ENCODE peak calls at places on chromosome 21, in six cellular contexts. One of them, this sample, is unnamed.

GRCh38 chr21:14962217-14962616 is 102.6 kb downstream of the NRIP1 start:
- DNase-seq in DMS153: no peak
- DNase-seq in NAMALWA: no peak
- DNase-seq in brain microvascular endothelial cell: no peak
- DNase-seq in lower lobe of right lung: no peak
- DNase-seq in neuronal stem cell: no peak
- DNase-seq in this sample: no peak

GRCh38 chr21:44602474-44602871 is 2.1 kb downstream of the KRTAP10-7 start:
- DNase-seq in DMS153: no peak
- DNase-seq in NAMALWA: no peak
- DNase-seq in brain microvascular endothelial cell: no peak
- DNase-seq in lower lobe of right lung: no peak
- DNase-seq in neuronal stem cell: no peak
- DNase-seq in this sample: no peak

GRCh38 chr21:41043008-41043407 is 125.0 kb upstream of the BACE2 start:
- DNase-seq in DMS153: no peak
- DNase-seq in NAMALWA: no peak
- DNase-seq in brain microvascular endothelial cell: no peak
- DNase-seq in lower lobe of right lung: no peak
- DNase-seq in neuronal stem cell: no peak
- DNase-seq in this sample: no peak

GRCh38 chr21:33212159-33212851 is 17.4 kb upstream of the IFNAR2 start:
- DNase-seq in DMS153: no peak
- DNase-seq in NAMALWA: peak; percentile 55
- DNase-seq in brain microvascular endothelial cell: peak; percentile 9
- DNase-seq in lower lobe of right lung: no peak
- DNase-seq in neuronal stem cell: no peak
- DNase-seq in this sample: no peak

GRCh38 chr21:26795866-26796329 is 49.3 kb downstream of the ADAMTS1 start:
- DNase-seq in DMS153: peak; percentile 83
- DNase-seq in NAMALWA: no peak
- DNase-seq in brain microvascular endothelial cell: peak; percentile 97
- DNase-seq in lower lobe of right lung: no peak
- DNase-seq in neuronal stem cell: no peak
- DNase-seq in this sample: peak; percentile 54

GRCh38 chr21:28795251-28795650 is 197.4 kb downstream of the LTN1 start:
- DNase-seq in DMS153: no peak
- DNase-seq in NAMALWA: no peak
- DNase-seq in brain microvascular endothelial cell: no peak
- DNase-seq in lower lobe of right lung: no peak
- DNase-seq in neuronal stem cell: no peak
- DNase-seq in this sample: no peak

GRCh38 chr21:33152228-33153130 is 77.3 kb upstream of the IFNAR2 start:
- DNase-seq in DMS153: no peak
- DNase-seq in NAMALWA: no peak
- DNase-seq in brain microvascular endothelial cell: no peak
- DNase-seq in lower lobe of right lung: no peak
- DNase-seq in neuronal stem cell: no peak
- DNase-seq in this sample: no peak

GRCh38 chr21:37118187-37118826 is 45.3 kb downstream of the TTC3 start:
- DNase-seq in DMS153: no peak
- DNase-seq in NAMALWA: no peak
- DNase-seq in brain microvascular endothelial cell: no peak
- DNase-seq in lower lobe of right lung: no peak
- DNase-seq in neuronal stem cell: no peak
- DNase-seq in this sample: no peak

GRCh38 chr21:9839011-9839661 is 682.2 kb upstream of the TPTE start:
- DNase-seq in DMS153: no peak
- DNase-seq in NAMALWA: no peak
- DNase-seq in brain microvascular endothelial cell: no peak
- DNase-seq in lower lobe of right lung: peak; percentile 53
- DNase-seq in neuronal stem cell: no peak
- DNase-seq in this sample: no peak

GRCh38 chr21:36428789-36429671 is 43.8 kb downstream of the CHAF1B start:
- DNase-seq in DMS153: no peak
- DNase-seq in NAMALWA: no peak
- DNase-seq in brain microvascular endothelial cell: no peak
- DNase-seq in lower lobe of right lung: no peak
- DNase-seq in neuronal stem cell: no peak
- DNase-seq in this sample: no peak

This sample was measured in LNCaP clone FGC.